ENCODE peak calls at places on chromosomes 4 and X, in seven cellular contexts. J is WTC11, O is psoas muscle, H is neural crest cell, G is stomach, C is fibroblast of pulmonary artery, D is right atrium auricular region. Q is an unnamed sample.

GRCh38 chrX:119145241-119145653 is 17.6 kb upstream of the KIAA1210 start:
- DNase-seq in J (peak), O (no peak), H (peak), G (no peak), C (peak), D (no peak), Q (no peak)

GRCh38 chrX:108171671-108172070 is 80.1 kb downstream of the ATG4A start:
- DNase-seq in J (no peak), O (no peak), H (no peak), G (no peak), C (no peak), D (no peak), Q (no peak)

GRCh38 chr4:88881227-88881569 is 175.8 kb downstream of the FAM13A start:
- DNase-seq in J (no peak), O (no peak), H (no peak), G (no peak), C (no peak), D (no peak), Q (no peak)

GRCh38 chrX:55907968-55908607 is 190.5 kb downstream of the RRAGB start:
- DNase-seq in J (peak), O (peak), H (peak), G (peak), C (peak), D (peak), Q (no peak)

GRCh38 chr4:48127882-48128394 is 6.1 kb downstream of the TXK start:
- DNase-seq in J (peak), O (no peak), H (peak), G (peak), C (peak), D (peak), Q (peak)

GRCh38 chr4:69057620-69058409 is 38.5 kb upstream of the UGT2B7 start:
- DNase-seq in J (peak), O (no peak), H (peak), G (peak), C (peak), D (no peak), Q (no peak)

GRCh38 chr4:24032371-24032989 is 142.6 kb upstream of the PPARGC1A start:
- DNase-seq in J (peak), O (peak), H (no peak), G (peak), C (peak), D (no peak), Q (no peak)

GRCh38 chr4:126778348-126778747 is 854.4 kb upstream of the INTU start:
- DNase-seq in J (no peak), O (no peak), H (no peak), G (no peak), C (peak), D (no peak), Q (peak)

GRCh38 chrX:53695901-53696300 is 9.4 kb upstream of the HUWE1 start:
- DNase-seq in J (no peak), O (no peak), H (peak), G (no peak), C (no peak), D (no peak), Q (no peak)

GRCh38 chrX:6382284-6382683 is 152.6 kb downstream of the VCX3A start:
- DNase-seq in J (no peak), O (no peak), H (no peak), G (peak), C (no peak), D (no peak), Q (no peak)

GRCh38 chrX:109537324-109537665 is 651 bp downstream of the NXT2 start:
- DNase-seq in J (no peak), O (no peak), H (no peak), G (peak), C (peak), D (peak), Q (peak)

GRCh38 chr4:40199999-40200880 is 3.4 kb downstream of the RHOH start:
- DNase-seq in J (no peak), O (no peak), H (no peak), G (peak), C (no peak), D (no peak), Q (peak)

GRCh38 chr4:130336585-130337217 is 1240.7 kb downstream of the C4orf33 start:
- DNase-seq in J (no peak), O (no peak), H (no peak), G (no peak), C (peak), D (no peak), Q (peak)

GRCh38 chr4:75018811-75019210 is 85.9 kb downstream of the PARM1 start:
- DNase-seq in J (no peak), O (no peak), H (no peak), G (no peak), C (no peak), D (no peak), Q (no peak)

GRCh38 chr4:149887091-149887490 is 71.4 kb upstream of the IQCM start:
- DNase-seq in J (no peak), O (no peak), H (no peak), G (no peak), C (no peak), D (no peak), Q (no peak)

GRCh38 chrX:66632473-66632872 is 6.4 kb downstream of the EDA2R start:
- DNase-seq in J (no peak), O (no peak), H (no peak), G (no peak), C (peak), D (no peak), Q (no peak)

GRCh38 chrX:80755174-80755573 is 54.5 kb downstream of the BRWD3 start:
- DNase-seq in J (no peak), O (no peak), H (no peak), G (no peak), C (no peak), D (no peak), Q (no peak)

GRCh38 chr4:104860227-104861123 is 286.2 kb upstream of the TET2 start:
- DNase-seq in J (peak), O (no peak), H (peak), G (peak), C (peak), D (peak), Q (peak)

GRCh38 chr4:8909548-8909947 is 37.9 kb upstream of the HMX1 start:
- DNase-seq in J (no peak), O (no peak), H (no peak), G (peak), C (no peak), D (no peak), Q (no peak)
- TF ChIP-seq CTCF in J (no peak), O (no peak), H (no peak), G (no peak), C (no peak), D (no peak), Q (no peak)

GRCh38 chr4:77187231-77187630 is 30.2 kb downstream of the CCNG2 start:
- DNase-seq in J (no peak), O (no peak), H (no peak), G (no peak), C (no peak), D (no peak), Q (no peak)

GRCh38 chr4:77181737-77182136 is 24.7 kb downstream of the CCNG2 start:
- DNase-seq in J (no peak), O (no peak), H (no peak), G (no peak), C (no peak), D (no peak), Q (no peak)

GRCh38 chr4:77185681-77186080 is 28.7 kb downstream of the CCNG2 start:
- DNase-seq in J (no peak), O (no peak), H (no peak), G (no peak), C (no peak), D (no peak), Q (no peak)

GRCh38 chr4:77184961-77185360 is 28.0 kb downstream of the CCNG2 start:
- DNase-seq in J (no peak), O (no peak), H (no peak), G (no peak), C (no peak), D (no peak), Q (no peak)

GRCh38 chr4:77184018-77184417 is 27.0 kb downstream of the CCNG2 start:
- DNase-seq in J (no peak), O (no peak), H (no peak), G (no peak), C (no peak), D (no peak), Q (no peak)
- TF ChIP-seq CTCF in J (no peak), O (no peak), H (no peak), G (no peak), C (no peak), D (no peak), Q (no peak)

GRCh38 chrX:49190783-49191032 is 4.5 kb upstream of the PRICKLE3 start:
- DNase-seq in J (no peak), O (no peak), H (no peak), G (no peak), C (no peak), D (peak), Q (no peak)

GRCh38 chrX:49191033-49191871 is 5.1 kb upstream of the PRICKLE3 start:
- DNase-seq in J (peak), O (peak), H (peak), G (peak), C (peak), D (peak), Q (peak)

GRCh38 chrX:49188468-49189076 is 2.4 kb upstream of the PRICKLE3 start:
- DNase-seq in J (no peak), O (no peak), H (no peak), G (no peak), C (no peak), D (no peak), Q (no peak)

GRCh38 chrX:49193542-49193964 is 6.4 kb downstream of the SYP start:
- DNase-seq in J (no peak), O (no peak), H (no peak), G (no peak), C (peak), D (no peak), Q (no peak)

GRCh38 chrX:49192722-49193328 is 6.7 kb upstream of the PRICKLE3 start:
- DNase-seq in J (peak), O (no peak), H (peak), G (no peak), C (peak), D (no peak), Q (no peak)
- TF ChIP-seq CTCF in J (peak), O (peak), H (peak), G (no peak), C (peak), D (peak), Q (peak)

GRCh38 chrX:68147848-68148247 is 285.4 kb downstream of the OPHN1 start:
- DNase-seq in J (no peak), O (no peak), H (no peak), G (no peak), C (no peak), D (no peak), Q (no peak)

DNA sequence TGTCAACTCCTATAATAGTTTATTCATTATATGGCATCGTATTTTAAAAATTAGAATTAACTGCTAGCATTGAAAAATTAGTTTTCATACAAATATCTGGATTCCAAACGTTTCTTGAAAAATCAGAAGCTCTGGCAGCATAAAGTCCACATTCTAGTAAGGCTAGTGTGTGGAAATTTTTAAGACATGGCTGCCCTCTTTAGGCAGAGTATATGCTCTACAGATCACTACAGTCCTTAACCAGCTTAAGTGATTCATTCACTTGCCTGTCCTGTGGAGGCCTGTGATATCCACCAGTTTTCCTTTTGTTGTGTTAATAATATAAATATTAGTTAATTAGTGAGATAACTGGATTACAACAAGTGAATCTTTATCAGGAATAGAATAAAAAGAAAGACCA is 287.2 kb downstream of the OPHN1 start:
- DNase-seq in J (no peak), O (no peak), H (no peak), G (no peak), C (peak), D (no peak), Q (peak)
- TF ChIP-seq CTCF in J (no peak), O (peak), H (peak), G (no peak), C (peak), D (no peak), Q (peak)

DNA sequence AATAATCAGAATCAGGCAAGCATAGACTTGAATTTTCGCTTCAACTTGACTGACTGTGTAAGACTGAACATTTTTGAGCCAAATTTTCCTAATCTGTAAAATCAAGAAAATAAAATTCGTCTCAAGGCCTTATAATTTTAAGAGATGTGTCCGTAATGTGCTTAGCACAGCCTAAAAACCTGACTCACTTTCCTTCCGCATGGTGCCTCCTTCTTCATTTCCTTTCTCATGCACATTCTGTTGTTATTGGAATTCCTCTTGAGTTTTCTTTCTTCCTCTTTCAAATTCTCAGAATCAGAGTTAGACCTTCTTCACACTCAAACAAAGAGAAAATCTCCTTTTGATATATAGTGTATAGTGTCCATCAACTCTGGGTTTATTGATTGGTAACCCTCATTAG is 208.9 kb upstream of the SLIT2 start:
- DNase-seq in J (no peak), O (no peak), H (no peak), G (no peak), C (no peak), D (no peak), Q (no peak)
- TF ChIP-seq CTCF in J (no peak), O (no peak), H (no peak), G (no peak), C (no peak), D (no peak), Q (no peak)

GRCh38 chr4:25142468-25142867 is 17.8 kb downstream of the SEPSECS start:
- DNase-seq in J (no peak), O (no peak), H (no peak), G (no peak), C (no peak), D (no peak), Q (no peak)
- TF ChIP-seq CTCF in J (no peak), O (no peak), H (no peak), G (no peak), C (no peak), D (no peak), Q (no peak)

DNA sequence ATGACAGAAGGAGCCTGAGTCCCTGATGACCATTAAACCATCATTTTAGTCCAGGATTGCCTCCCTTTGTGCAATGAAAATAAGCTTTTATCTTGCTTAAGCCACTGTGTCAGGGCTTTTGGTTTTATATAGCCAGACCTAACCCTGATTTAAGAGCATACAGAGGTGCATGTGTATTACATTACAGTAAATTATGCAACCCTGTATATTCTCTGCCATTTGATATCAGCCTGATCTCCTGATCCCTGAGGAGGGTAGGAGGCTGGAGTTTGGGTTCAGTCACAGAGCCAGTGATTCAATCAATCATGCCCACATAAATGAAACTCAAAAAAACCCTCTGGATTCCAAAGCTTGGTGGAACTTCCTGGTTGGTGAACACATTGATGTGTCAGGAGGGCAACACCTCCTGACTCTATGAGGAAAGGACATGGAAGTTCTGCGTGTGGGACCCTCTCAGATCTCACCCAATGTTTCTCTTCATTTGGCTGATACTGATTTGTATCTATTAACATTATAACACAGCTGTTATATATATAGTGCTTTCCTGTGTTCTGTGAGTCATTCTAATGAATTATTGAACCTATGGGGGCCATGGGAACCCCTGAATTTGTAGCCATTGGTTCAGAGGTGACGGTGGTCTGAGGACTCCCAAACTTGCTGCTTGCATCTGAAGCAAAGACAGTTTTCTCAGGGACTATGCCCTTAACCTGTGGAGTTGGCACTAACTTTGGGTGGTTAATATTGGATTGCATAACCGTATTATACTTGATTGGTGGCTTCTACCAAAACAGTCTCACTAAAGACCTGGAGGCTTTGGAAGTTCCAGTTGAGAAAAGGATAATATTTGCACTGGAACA is 7.5 kb upstream of the KLHL8 start:
- DNase-seq in J (no peak), O (no peak), H (no peak), G (no peak), C (no peak), D (no peak), Q (no peak)
- TF ChIP-seq CTCF in J (no peak), O (no peak), H (no peak), G (no peak), C (no peak), D (no peak), Q (no peak)

GRCh38 chr4:8043596-8043995 is 103.9 kb upstream of the AFAP1 start:
- DNase-seq in J (no peak), O (no peak), H (no peak), G (no peak), C (no peak), D (no peak), Q (no peak)

GRCh38 chr4:8045909-8046308 is 106.2 kb upstream of the AFAP1 start:
- DNase-seq in J (peak), O (no peak), H (no peak), G (no peak), C (no peak), D (no peak), Q (no peak)

GRCh38 chr4:8044699-8045098 is 105.0 kb upstream of the AFAP1 start:
- DNase-seq in J (no peak), O (no peak), H (no peak), G (no peak), C (no peak), D (no peak), Q (no peak)

GRCh38 chr4:8041868-8042267 is 102.2 kb upstream of the AFAP1 start:
- DNase-seq in J (no peak), O (no peak), H (no peak), G (no peak), C (no peak), D (no peak), Q (no peak)

GRCh38 chr4:8044244-8044643 is 104.6 kb upstream of the AFAP1 start:
- DNase-seq in J (no peak), O (no peak), H (no peak), G (no peak), C (no peak), D (no peak), Q (no peak)
- TF ChIP-seq CTCF in J (no peak), O (no peak), H (no peak), G (no peak), C (no peak), D (no peak), Q (no peak)

Q was measured in astrocyte of the cerebellum.